ENCODE peak calls at places on chromosomes 5 and 9, in six cellular contexts. J, B, E, T, P and W are unnamed samples. For H3K4me1, the result is how much of the 10 kb centered on the place peaks cover.

GRCh38 chr9:127858041-127858512 is 3.6 kb upstream of the ENG start:
- DNase-seq in J (no peak), B (no peak), E (no peak), T (peak), P (no peak), W (no peak)

GRCh38 chr9:96020822-96021615 is 145.5 kb downstream of the ERCC6L2 start:
- DNase-seq in J (no peak), B (no peak), E (peak), T (peak), P (peak), W (peak)

GRCh38 chr5:16350816-16351215 is 114.8 kb downstream of the ZNF622 start:
- DNase-seq in J (no peak), B (no peak), E (no peak), T (no peak), P (no peak), W (no peak)

GRCh38 chr9:16704489-16705111 is 165.9 kb downstream of the BNC2 start:
- DNase-seq in J (peak), B (no peak), E (no peak), T (peak), P (peak), W (no peak)

GRCh38 chr9:98031169-98031568 is 25.4 kb upstream of the NANS start:
- DNase-seq in J (no peak), B (no peak), E (no peak), T (no peak), P (no peak), W (no peak)

GRCh38 chr5:158194561-158194961 is 335.6 kb upstream of the CLINT1 start:
- DNase-seq in J (no peak), B (peak), E (no peak), T (peak), P (no peak), W (no peak)

GRCh38 chr5:154653418-154653763 is 101.8 kb upstream of the LARP1 start:
- DNase-seq in J (no peak), B (no peak), E (no peak), T (no peak), P (peak), W (peak)

GRCh38 chr5:153831976-153832375 is 206.7 kb downstream of the FAM114A2 start:
- DNase-seq in J (peak), B (no peak), E (no peak), T (peak), P (no peak), W (peak)

GRCh38 chr5:126376443-126376842 is 46.8 kb upstream of the GRAMD2B start:
- DNase-seq in J (no peak), B (no peak), E (no peak), T (no peak), P (no peak), W (no peak)

DNA sequence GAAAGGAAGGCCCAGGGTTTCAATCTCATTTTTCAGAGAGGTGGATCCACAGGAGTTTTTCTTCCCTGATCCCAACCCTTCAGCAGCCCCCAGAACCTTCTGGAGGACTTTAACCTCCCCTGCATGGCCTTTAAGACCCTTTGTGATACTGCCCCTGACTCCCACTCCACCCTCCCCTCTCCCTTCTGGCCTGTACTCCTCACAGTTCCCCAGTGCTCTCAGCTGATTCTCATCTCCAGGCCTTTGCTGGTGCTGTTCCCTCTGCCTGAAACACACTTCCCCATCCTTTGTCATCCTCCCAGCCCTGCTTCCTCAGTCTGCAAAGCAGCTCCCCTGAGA is 18.5 kb downstream of the NEURL1B start:
- DNase-seq in J (no peak), B (no peak), E (no peak), T (no peak), P (no peak), W (no peak)
- H3K4me1 ChIP-seq in J (under half), B (under half), E (under half), T (under half), P (under half), W (under half)

GRCh38 chr9:136694163-136694864 is 7.1 kb upstream of the AGPAT2 start:
- DNase-seq in J (peak), B (peak), E (no peak), T (peak), P (peak), W (peak)
- H3K4me1 ChIP-seq in J (under half), B (under half), E (under half), T (under half), P (under half), W (half or more)

DNA sequence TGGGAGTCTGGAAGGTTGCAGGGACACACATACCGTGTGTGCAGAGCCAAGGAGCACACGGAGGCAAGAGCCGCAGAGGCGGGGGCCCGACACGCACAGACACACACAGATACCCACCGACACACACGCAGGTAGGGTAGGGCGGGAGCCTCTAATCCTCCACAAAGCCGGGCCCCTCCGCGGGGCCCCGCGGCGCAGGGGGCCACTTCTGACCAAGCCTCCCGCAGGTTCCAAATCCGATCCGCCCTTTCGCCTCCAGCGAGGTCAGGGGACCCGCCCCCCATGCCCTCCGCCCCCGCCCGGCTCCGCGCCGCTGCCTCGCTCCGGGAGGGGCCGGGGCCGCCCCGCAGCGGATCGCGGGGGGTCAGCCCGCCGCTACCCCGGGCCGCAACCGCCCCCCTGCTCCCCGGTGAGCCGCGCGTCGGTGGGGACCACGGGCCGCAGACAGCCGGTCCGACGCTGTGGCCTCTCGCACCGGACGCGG is 1.4 kb upstream of the LMX1B start:
- DNase-seq in J (no peak), B (no peak), E (no peak), T (peak), P (peak), W (no peak)
- H3K4me1 ChIP-seq in J (under half), B (under half), E (under half), T (under half), P (under half), W (under half)

GRCh38 chr5:173455599-173455957 is 127.4 kb upstream of the STC2 start:
- DNase-seq in J (no peak), B (no peak), E (no peak), T (peak), P (no peak), W (no peak)
- H3K4me1 ChIP-seq in J (under half), B (under half), E (under half), T (half or more), P (under half), W (under half)